ENCODE peak calls at places on chromosomes 16 and 17, in eight cellular contexts. M is thoracic aorta, R is uterus, P is gastrocnemius medialis, T is cardiac muscle cell, F is psoas muscle, I is heart right ventricle, X is prostate gland. E is an unnamed sample.

GRCh38 chr17:76458580-76459490 is 5.9 kb upstream of the UBE2O start:
- DNase-seq in M (no peak), R (no peak), P (no peak), T (peak), F (no peak), I (peak), X (no peak), E (no peak)

GRCh38 chr16:79261461-79261860 is 339.1 kb downstream of the MAF start:
- DNase-seq in M (no peak), R (no peak), P (no peak), T (peak), F (peak), I (peak), X (no peak), E (peak)

GRCh38 chr17:81164464-81165245 is 652 bp upstream of the PVALEF start:
- DNase-seq in M (no peak), R (no peak), P (no peak), T (no peak), F (no peak), I (no peak), X (peak), E (peak)

GRCh38 chr17:63675607-63676539 is 24.1 kb downstream of the LIMD2 start:
- DNase-seq in M (peak), R (peak), P (no peak), T (peak), F (peak), I (peak), X (peak), E (no peak)

GRCh38 chr17:14736631-14737030 is 435.8 kb downstream of the HS3ST3B1 start:
- DNase-seq in M (no peak), R (no peak), P (no peak), T (no peak), F (no peak), I (no peak), X (no peak), E (no peak)

GRCh38 chr17:40437095-40437732 is 6.0 kb upstream of the IGFBP4 start:
- DNase-seq in M (no peak), R (no peak), P (no peak), T (no peak), F (no peak), I (no peak), X (no peak), E (no peak)

GRCh38 chr17:43784628-43785101 is 4.4 kb downstream of the CFAP97D1 start:
- DNase-seq in M (no peak), R (no peak), P (no peak), T (no peak), F (no peak), I (no peak), X (no peak), E (no peak)

GRCh38 chr16:77596243-77596642 is 126.1 kb upstream of the NUDT7 start:
- DNase-seq in M (no peak), R (no peak), P (no peak), T (no peak), F (no peak), I (no peak), X (no peak), E (no peak)

GRCh38 chr17:38351412-38352222 is at the start of gene SOCS7:
- DNase-seq in M (peak), R (peak), P (peak), T (peak), F (peak), I (peak), X (peak), E (peak)

GRCh38 chr17:41754066-41754465 is 19.6 kb upstream of the HAP1 start:
- DNase-seq in M (no peak), R (no peak), P (no peak), T (no peak), F (no peak), I (no peak), X (no peak), E (no peak)

GRCh38 chr17:41103896-41104295 is 1.3 kb upstream of the KRTAP4-9 start:
- DNase-seq in M (no peak), R (no peak), P (no peak), T (no peak), F (no peak), I (no peak), X (no peak), E (no peak)

GRCh38 chr16:57141822-57142631 is 43.8 kb downstream of the PSME3IP1 start:
- DNase-seq in M (no peak), R (no peak), P (no peak), T (no peak), F (no peak), I (no peak), X (no peak), E (no peak)

GRCh38 chr16:85840395-85840794 is 40.9 kb downstream of the COX4I1 start:
- DNase-seq in M (no peak), R (no peak), P (no peak), T (no peak), F (no peak), I (no peak), X (no peak), E (no peak)

GRCh38 chr16:1543085-1543896 is 9.8 kb downstream of the TMEM204 start:
- DNase-seq in M (peak), R (peak), P (peak), T (peak), F (peak), I (peak), X (no peak), E (no peak)

GRCh38 chr16:88315543-88316105 is 67.1 kb upstream of the ZNF469 start:
- DNase-seq in M (no peak), R (peak), P (no peak), T (no peak), F (peak), I (no peak), X (no peak), E (no peak)

GRCh38 chr17:19418312-19418992 is 7.4 kb downstream of the RNF112 start:
- DNase-seq in M (no peak), R (no peak), P (no peak), T (no peak), F (no peak), I (no peak), X (no peak), E (no peak)

GRCh38 chr16:67936124-67936875 is at the start of gene PSMB10:
- DNase-seq in M (no peak), R (peak), P (peak), T (peak), F (peak), I (peak), X (peak), E (peak)

GRCh38 chr17:5418858-5419355 is 555 bp downstream of the NUP88 start:
- DNase-seq in M (no peak), R (no peak), P (peak), T (peak), F (no peak), I (no peak), X (peak), E (no peak)

GRCh38 chr17:57694051-57694450 is 51.0 kb downstream of the CCDC182 start:
- DNase-seq in M (no peak), R (no peak), P (no peak), T (no peak), F (no peak), I (no peak), X (no peak), E (no peak)

GRCh38 chr16:57795431-57795878 is 6.8 kb downstream of the KIFC3 start:
- DNase-seq in M (no peak), R (no peak), P (peak), T (peak), F (no peak), I (peak), X (peak), E (no peak)

GRCh38 chr16:53224932-53225533 is 170.2 kb downstream of the CHD9 start:
- DNase-seq in M (no peak), R (no peak), P (no peak), T (no peak), F (no peak), I (no peak), X (no peak), E (no peak)

GRCh38 chr16:3745751-3746355 is 28.5 kb upstream of the TRAP1 start:
- DNase-seq in M (no peak), R (no peak), P (peak), T (no peak), F (no peak), I (no peak), X (no peak), E (no peak)

GRCh38 chr16:1097800-1098199 is 1.8 kb upstream of the C1QTNF8 start:
- DNase-seq in M (peak), R (no peak), P (peak), T (no peak), F (peak), I (peak), X (no peak), E (peak)

GRCh38 chr17:21530841-21531240 is 154.7 kb downstream of the KCNJ12 start:
- DNase-seq in M (no peak), R (no peak), P (no peak), T (no peak), F (no peak), I (no peak), X (no peak), E (no peak)

GRCh38 chr16:79923431-79923830 is 322.9 kb upstream of the MAF start:
- DNase-seq in M (no peak), R (no peak), P (no peak), T (no peak), F (no peak), I (no peak), X (no peak), E (no peak)

GRCh38 chr17:77735341-77736206 is 222.9 kb upstream of the TNRC6C start:
- DNase-seq in M (peak), R (peak), P (no peak), T (peak), F (no peak), I (peak), X (no peak), E (no peak)

GRCh38 chr16:49382916-49383315 is 9.3 kb downstream of the C16orf78 start:
- DNase-seq in M (no peak), R (no peak), P (no peak), T (no peak), F (no peak), I (no peak), X (no peak), E (no peak)

GRCh38 chr17:80955673-80956306 is 35.9 kb upstream of the CHMP6 start:
- DNase-seq in M (no peak), R (peak), P (no peak), T (no peak), F (no peak), I (no peak), X (no peak), E (no peak)

GRCh38 chr17:39739020-39739884 is 1.5 kb downstream of the GRB7 start:
- DNase-seq in M (no peak), R (peak), P (no peak), T (peak), F (peak), I (no peak), X (peak), E (no peak)

GRCh38 chr16:6377956-6378355 is 954.7 kb upstream of the RBFOX1 start:
- DNase-seq in M (no peak), R (no peak), P (no peak), T (no peak), F (no peak), I (no peak), X (no peak), E (no peak)

GRCh38 chr16:61887903-61888302 is 148.3 kb downstream of the CDH8 start:
- DNase-seq in M (no peak), R (no peak), P (no peak), T (peak), F (no peak), I (no peak), X (no peak), E (no peak)

GRCh38 chr16:83689385-83689831 is 118.4 kb upstream of the HSBP1 start:
- DNase-seq in M (peak), R (no peak), P (peak), T (peak), F (no peak), I (no peak), X (no peak), E (no peak)

GRCh38 chr16:25063865-25064264 is 47.7 kb upstream of the LCMT1 start:
- DNase-seq in M (no peak), R (no peak), P (no peak), T (peak), F (no peak), I (no peak), X (no peak), E (no peak)

GRCh38 chr16:2904100-2904921 is 7.4 kb upstream of the FLYWCH1 start:
- DNase-seq in M (peak), R (peak), P (peak), T (peak), F (peak), I (peak), X (peak), E (peak)

GRCh38 chr17:17030515-17031211 is 11.6 kb upstream of the MPRIP start:
- DNase-seq in M (no peak), R (no peak), P (no peak), T (no peak), F (no peak), I (no peak), X (no peak), E (no peak)

DNA sequence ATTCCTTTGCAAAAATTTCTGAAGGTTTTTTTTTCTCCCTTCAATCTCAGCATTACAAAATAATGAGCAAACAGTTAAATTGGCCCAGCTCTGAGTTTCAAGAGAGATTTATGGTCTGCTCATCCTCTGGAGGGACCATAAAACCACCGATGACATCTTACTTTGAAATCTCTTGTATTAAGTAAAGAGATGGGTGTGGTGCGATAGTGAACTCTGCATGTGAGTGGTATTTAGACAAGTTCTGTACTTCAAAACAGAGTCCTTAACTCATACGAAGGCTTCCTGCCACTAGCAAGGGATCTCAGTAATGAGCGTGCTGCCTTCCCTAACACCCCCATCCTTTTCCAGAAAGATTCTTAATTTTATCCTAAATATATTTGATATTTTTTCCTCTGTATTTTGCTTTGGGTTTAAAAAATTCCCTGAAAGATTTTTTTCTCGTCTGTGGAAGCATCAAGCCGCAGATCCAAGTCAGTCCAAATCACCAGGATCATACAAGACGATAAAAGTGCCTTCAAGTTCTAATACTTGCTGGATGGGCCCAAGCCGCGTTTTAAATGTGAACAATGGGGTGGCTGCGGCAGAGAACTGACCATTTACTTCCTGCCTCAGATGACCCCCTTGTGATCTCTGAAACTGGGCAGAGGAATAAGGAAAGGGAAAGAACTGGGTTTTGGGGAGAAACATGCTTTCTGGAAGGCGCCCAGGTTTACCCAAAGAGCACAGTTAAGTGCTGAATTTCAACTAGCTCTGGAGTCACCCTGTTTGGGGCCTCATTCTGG is 1.9 kb downstream of the FAM20A start:
- DNase-seq in M (no peak), R (no peak), P (peak), T (no peak), F (no peak), I (no peak), X (no peak), E (no peak)
- H3K27ac ChIP-seq in M (peak), R (peak), P (peak), T (peak), F (peak), I (peak), X (no peak), E (no peak)

DNA sequence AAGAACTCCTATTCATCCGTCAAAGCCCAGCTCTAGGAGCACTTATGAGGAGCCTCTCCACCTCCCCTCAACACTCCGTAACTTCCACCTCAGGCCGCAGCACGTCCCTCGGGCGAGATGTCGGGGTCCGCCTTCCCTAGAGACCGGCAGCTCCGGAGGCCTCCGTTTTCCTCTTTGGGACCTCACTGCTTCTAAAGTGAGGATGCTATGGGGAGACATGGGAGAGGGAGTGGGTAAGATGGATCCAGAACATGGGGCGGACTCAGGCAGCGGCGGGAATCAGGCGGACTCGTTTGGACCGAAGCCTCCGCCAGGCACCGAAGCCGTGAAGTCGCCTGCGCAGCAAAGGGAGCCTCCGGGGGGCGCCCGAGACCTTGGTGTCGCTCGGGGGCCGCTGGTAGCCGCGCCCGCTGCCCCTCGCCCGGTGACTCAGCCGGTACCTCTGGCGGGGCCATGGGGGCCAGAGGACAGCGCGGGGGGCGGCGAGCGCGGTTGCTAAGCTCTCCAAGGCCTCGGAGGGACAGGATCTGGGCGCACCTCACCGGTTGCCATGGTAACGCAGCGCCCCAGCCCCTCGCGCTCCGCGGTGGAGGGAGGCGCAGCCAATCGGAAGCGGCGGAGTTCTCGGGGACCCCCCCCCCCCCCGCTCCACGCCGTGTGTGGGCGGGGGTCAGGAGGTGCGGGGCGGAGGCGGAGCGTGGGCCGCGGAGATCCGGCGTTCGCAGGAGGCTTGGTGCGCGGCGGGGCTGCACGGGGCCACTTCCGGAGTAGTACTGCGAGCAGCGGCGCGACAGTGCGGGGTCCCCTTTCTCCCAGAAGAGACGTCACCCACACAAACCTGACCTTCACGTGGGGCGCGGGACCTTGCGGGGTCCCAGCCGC is 1.3 kb upstream of the HIC1 start:
- DNase-seq in M (no peak), R (peak), P (peak), T (peak), F (peak), I (peak), X (peak), E (peak)
- TF ChIP-seq CTCF in M (no peak), R (peak), P (peak), T (peak), F (peak), I (peak), X (peak), E (peak)

GRCh38 chr17:11612956-11613355 is 14.7 kb downstream of the DNAH9 start:
- DNase-seq in M (no peak), R (no peak), P (no peak), T (no peak), F (no peak), I (no peak), X (no peak), E (no peak)

GRCh38 chr17:11610999-11611566 is 12.8 kb downstream of the DNAH9 start:
- DNase-seq in M (no peak), R (no peak), P (no peak), T (no peak), F (no peak), I (no peak), X (no peak), E (no peak)

DNA sequence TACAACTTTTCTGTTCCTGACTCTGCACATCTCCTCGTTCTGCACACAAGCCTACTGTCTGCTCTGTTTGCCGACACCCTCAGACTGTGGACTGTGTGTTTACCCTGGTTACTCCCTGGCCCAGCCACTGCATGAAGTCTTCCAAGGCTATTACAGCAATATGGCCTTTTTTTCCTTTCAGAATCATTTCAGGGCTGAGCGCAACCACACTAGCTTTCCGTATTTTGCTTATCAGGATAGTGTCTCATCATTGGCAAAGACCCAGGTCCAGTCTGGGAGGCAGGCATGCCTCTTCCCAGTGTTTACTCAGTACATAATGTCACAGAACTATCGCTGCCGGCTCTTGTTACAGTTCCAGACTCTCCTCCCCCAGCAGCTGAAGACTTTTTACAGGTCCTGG is 10.1 kb downstream of the DNAH9 start:
- DNase-seq in M (no peak), R (peak), P (peak), T (peak), F (no peak), I (no peak), X (peak), E (no peak)
- H3K4me3 ChIP-seq in M (no peak), R (no peak), P (no peak), T (no peak), F (no peak), I (no peak), X (no peak), E (no peak)

GRCh38 chr17:78981010-78981888 is 1.5 kb upstream of the LGALS3BP start:
- DNase-seq in M (no peak), R (no peak), P (no peak), T (no peak), F (no peak), I (no peak), X (no peak), E (no peak)
- H3K27ac ChIP-seq in M (no peak), R (peak), P (no peak), T (peak), F (no peak), I (no peak), X (no peak), E (peak)

GRCh38 chr16:89546781-89547180 is 13.7 kb upstream of the RPL13 start:
- DNase-seq in M (no peak), R (no peak), P (no peak), T (no peak), F (no peak), I (no peak), X (no peak), E (no peak)
- TF ChIP-seq CTCF in M (no peak), R (no peak), P (no peak), T (no peak), F (no peak), I (no peak), X (no peak), E (no peak)

GRCh38 chr17:12358477-12358876 is 307.2 kb upstream of the MYOCD start:
- DNase-seq in M (no peak), R (peak), P (no peak), T (no peak), F (no peak), I (no peak), X (no peak), E (no peak)

GRCh38 chr17:12362853-12363252 is 302.8 kb upstream of the MYOCD start:
- DNase-seq in M (no peak), R (no peak), P (peak), T (no peak), F (no peak), I (peak), X (no peak), E (no peak)

GRCh38 chr17:12352127-12352526 is 313.6 kb upstream of the MYOCD start:
- DNase-seq in M (no peak), R (no peak), P (no peak), T (no peak), F (no peak), I (no peak), X (no peak), E (no peak)

DNA sequence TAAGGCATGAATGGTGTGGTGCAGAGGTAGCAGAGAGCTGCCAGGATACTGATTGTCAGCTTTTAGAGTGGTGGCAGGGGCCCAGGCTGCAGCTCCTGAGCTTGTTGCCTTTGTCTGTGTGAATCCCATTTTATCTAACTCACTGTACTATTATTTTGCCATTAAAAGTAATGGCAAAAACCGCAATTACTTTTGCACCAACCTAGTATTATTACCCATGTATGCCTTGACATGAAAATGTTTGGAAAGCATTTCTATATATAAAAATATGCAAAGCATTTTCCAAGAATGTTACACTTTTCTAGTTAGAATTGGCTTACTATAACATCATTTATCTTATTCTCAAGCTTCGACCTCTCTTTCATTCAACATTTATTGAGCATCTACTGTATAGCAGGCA is 308.1 kb upstream of the MYOCD start:
- DNase-seq in M (no peak), R (no peak), P (no peak), T (no peak), F (no peak), I (no peak), X (no peak), E (no peak)
- H3K4me3 ChIP-seq in M (no peak), R (no peak), P (no peak), T (no peak), F (no peak), I (no peak), X (no peak), E (no peak)

E was measured in dorsolateral prefrontal cortex.